ENCODE peak calls at places on chromosome 15, in five cellular contexts. D, V, A, L and U are unnamed samples.

GRCh38 chr15:52076889-52077781 is 35.4 kb downstream of the BCL2L10 start:
- DNase-seq in D (peak; percentile 92), V (no peak), A (no peak), L (no peak), U (no peak)

GRCh38 chr15:19987389-19988048 is 554.1 kb downstream of the GOLGA6L6 start:
- DNase-seq in D (peak; percentile 23), V (no peak), A (no peak), L (no peak), U (peak; percentile 44)

GRCh38 chr15:95350908-95351307 is 979.6 kb upstream of the NR2F2 start:
- DNase-seq in D (no peak), V (no peak), A (no peak), L (no peak), U (no peak)

GRCh38 chr15:70853855-70854668 is at the start of gene LARP6:
- DNase-seq in D (peak; percentile 90), V (no peak), A (peak; percentile 13), L (no peak), U (peak; percentile 77)

GRCh38 chr15:75844629-75845390 is 1.6 kb downstream of the UBE2Q2 start:
- DNase-seq in D (peak; percentile 78), V (no peak), A (no peak), L (no peak), U (no peak)

GRCh38 chr15:62612771-62613170 is 429.8 kb upstream of the TPM1 start:
- DNase-seq in D (no peak), V (no peak), A (no peak), L (no peak), U (no peak)

GRCh38 chr15:70508561-70509281 is 254.6 kb downstream of the UACA start:
- DNase-seq in D (peak; percentile 97), V (peak; percentile 44), A (no peak), L (peak; percentile 58), U (peak; percentile 82)

GRCh38 chr15:63172376-63173115 is 15.3 kb upstream of the RPS27L start:
- DNase-seq in D (no peak), V (no peak), A (no peak), L (no peak), U (no peak)

GRCh38 chr15:96693990-96694517 is 363.6 kb downstream of the NR2F2 start:
- DNase-seq in D (no peak), V (no peak), A (no peak), L (no peak), U (no peak)